ENCODE peak calls at places on chromosome 16, in five cellular contexts. Z is lung; G is activated CD4-positive, alpha-beta T cell treated with anti-CD3 and anti-CD28 coated beads for 48 hours; Y is endothelial cell; V is effector memory CD4-positive, alpha-beta T cell. B is an unnamed sample.

GRCh38 chr16:19677403-19677802 is 40.6 kb downstream of the KNOP1 start:
- DNase-seq in Z (no peak), G (no peak), Y (no peak), V (no peak), B (no peak)

GRCh38 chr16:10661737-10662136 is 33.0 kb downstream of the TEKT5 start:
- DNase-seq in Z (no peak), G (no peak), Y (no peak), V (no peak), B (no peak)

GRCh38 chr16:4525634-4526277 is 12.8 kb downstream of the CDIP1 start:
- DNase-seq in Z (no peak), G (no peak), Y (no peak), V (no peak), B (no peak)

GRCh38 chr16:55543470-55543869 is 23.0 kb upstream of the CAPNS2 start:
- DNase-seq in Z (no peak), G (no peak), Y (no peak), V (no peak), B (no peak)

GRCh38 chr16:69116911-69117310 is 11.5 kb downstream of the HAS3 start:
- DNase-seq in Z (no peak), G (no peak), Y (no peak), V (no peak), B (peak)

GRCh38 chr16:16137110-16137509 is 86.2 kb downstream of the ABCC6 start:
- DNase-seq in Z (no peak), G (no peak), Y (no peak), V (no peak), B (no peak)

GRCh38 chr16:83717814-83718213 is 90.0 kb upstream of the HSBP1 start:
- DNase-seq in Z (no peak), G (no peak), Y (no peak), V (no peak), B (no peak)

GRCh38 chr16:51049678-51050378 is 101.2 kb downstream of the SALL1 start:
- DNase-seq in Z (no peak), G (no peak), Y (no peak), V (no peak), B (no peak)

GRCh38 chr16:24728891-24729242 is 584 bp upstream of the TNRC6A start:
- DNase-seq in Z (no peak), G (no peak), Y (no peak), V (no peak), B (no peak)

GRCh38 chr16:49911430-49911829 is 55.5 kb upstream of the ZNF423 start:
- DNase-seq in Z (no peak), G (no peak), Y (no peak), V (no peak), B (no peak)

GRCh38 chr16:58501242-58502131 is 1.5 kb downstream of the NDRG4 start:
- DNase-seq in Z (no peak), G (peak), Y (peak), V (peak), B (peak)

GRCh38 chr16:85369741-85370528 is 243.2 kb upstream of the GSE1 start:
- DNase-seq in Z (peak), G (peak), Y (peak), V (peak), B (no peak)

GRCh38 chr16:68739964-68740627 is 3.0 kb downstream of the CDH1 start:
- DNase-seq in Z (no peak), G (no peak), Y (no peak), V (no peak), B (no peak)

GRCh38 chr16:78976212-78976611 is 624.3 kb downstream of the MAF start:
- DNase-seq in Z (no peak), G (peak), Y (no peak), V (no peak), B (no peak)

GRCh38 chr16:26195225-26195624 is 503.5 kb downstream of the HS3ST4 start:
- DNase-seq in Z (no peak), G (no peak), Y (peak), V (no peak), B (no peak)

GRCh38 chr16:12901597-12902436 is at the start of gene SHISA9:
- DNase-seq in Z (no peak), G (no peak), Y (peak), V (no peak), B (no peak)

GRCh38 chr16:14489460-14489859 is 140.6 kb downstream of the PARN start:
- DNase-seq in Z (no peak), G (peak), Y (peak), V (no peak), B (no peak)

GRCh38 chr16:27724491-27724878 is 174.5 kb downstream of the KATNIP start:
- DNase-seq in Z (no peak), G (no peak), Y (no peak), V (no peak), B (no peak)

GRCh38 chr16:28161626-28162025 is 50.1 kb downstream of the XPO6 start:
- DNase-seq in Z (no peak), G (no peak), Y (no peak), V (no peak), B (no peak)

GRCh38 chr16:67342616-67343015 is 16.0 kb downstream of the LRRC36 start:
- DNase-seq in Z (no peak), G (no peak), Y (no peak), V (no peak), B (no peak)

GRCh38 chr16:57677622-57678369 is 9.7 kb downstream of the ADGRG3 start:
- DNase-seq in Z (no peak), G (no peak), Y (no peak), V (no peak), B (no peak)